ENCODE peak calls at places on chromosome 11, in ten cellular contexts. V is HL-60, R is thoracic aorta, L is psoas muscle, J is fibroblast of lung, S is A549, N is aorta, M is heart left ventricle, O is dorsolateral prefrontal cortex, E is neuronal stem cell. F is an unnamed sample.

GRCh38 chr11:44309483-44310197 is at the start of gene ALX4:
- DNase-seq in V (peak), R (no peak), L (no peak), J (peak), S (peak), N (peak), M (no peak), O (peak), E (no peak), F (peak)

GRCh38 chr11:55726715-55727324 is 46.4 kb upstream of the OR5D13 start:
- DNase-seq in V (no peak), R (no peak), L (no peak), J (no peak), S (peak), N (no peak), M (no peak), O (no peak), E (no peak), F (no peak)

GRCh38 chr11:64674774-64675173 is 48.2 kb downstream of the NRXN2 start:
- DNase-seq in V (no peak), R (no peak), L (no peak), J (no peak), S (no peak), N (no peak), M (no peak), O (no peak), E (no peak), F (no peak)

GRCh38 chr11:33388793-33389525 is 131.8 kb downstream of the HIPK3 start:
- DNase-seq in V (no peak), R (no peak), L (no peak), J (no peak), S (no peak), N (no peak), M (no peak), O (no peak), E (no peak), F (no peak)

GRCh38 chr11:80700386-80700785 is 1259.6 kb upstream of the TENM4 start:
- DNase-seq in V (no peak), R (no peak), L (no peak), J (no peak), S (no peak), N (no peak), M (no peak), O (no peak), E (no peak), F (no peak)

GRCh38 chr11:125397421-125397820 is 98.6 kb downstream of the FEZ1 start:
- DNase-seq in V (no peak), R (no peak), L (no peak), J (no peak), S (no peak), N (peak), M (no peak), O (no peak), E (no peak), F (no peak)

GRCh38 chr11:34840736-34841386 is 75.3 kb downstream of the APIP start:
- DNase-seq in V (peak), R (no peak), L (no peak), J (peak), S (peak), N (no peak), M (no peak), O (no peak), E (no peak), F (no peak)

GRCh38 chr11:124481365-124482323 is 36.1 kb upstream of the OR8B8 start:
- DNase-seq in V (peak), R (no peak), L (no peak), J (peak), S (peak), N (no peak), M (peak), O (peak), E (no peak), F (peak)

GRCh38 chr11:68053981-68054812 is 15.4 kb downstream of the TCIRG1 start:
- DNase-seq in V (peak), R (no peak), L (no peak), J (no peak), S (no peak), N (no peak), M (no peak), O (no peak), E (no peak), F (no peak)

GRCh38 chr11:75350743-75351540 is 519 bp downstream of the ARRB1 start:
- DNase-seq in V (peak), R (no peak), L (peak), J (peak), S (no peak), N (peak), M (peak), O (peak), E (no peak), F (peak)

DNA sequence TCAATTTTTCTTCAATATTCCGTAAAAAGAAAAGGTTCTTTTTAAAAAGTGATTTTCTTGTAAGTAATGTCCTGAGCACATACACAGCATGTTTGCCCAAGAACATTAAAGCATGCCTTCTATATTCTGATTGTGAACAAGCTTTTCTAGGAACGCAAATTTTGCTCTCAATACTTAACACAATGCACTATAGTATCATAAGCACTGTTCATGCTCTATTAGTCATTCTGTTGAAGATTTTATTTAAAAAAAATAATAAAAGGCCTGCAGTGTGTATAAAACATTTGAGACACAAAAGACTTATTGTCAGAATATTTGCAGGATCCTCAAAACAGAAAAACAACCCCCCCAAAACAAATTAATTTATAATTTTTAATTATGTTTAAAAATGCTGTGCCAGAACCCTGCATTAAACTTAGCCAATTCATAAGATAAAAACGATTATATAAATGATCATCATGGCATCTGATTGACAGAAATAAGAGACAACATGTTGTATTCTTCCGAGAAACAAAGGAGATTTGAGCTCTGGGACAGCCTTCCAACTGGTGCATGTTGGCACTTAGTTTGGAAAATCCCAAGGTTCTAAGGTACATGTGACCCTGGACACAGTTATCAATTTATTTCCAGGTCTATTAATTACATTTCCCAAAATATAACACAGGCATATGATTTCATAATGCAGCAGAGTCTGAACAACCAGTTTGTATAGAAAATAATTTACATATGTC is 13.1 kb downstream of the MTMR2 start:
- DNase-seq in V (no peak), R (no peak), L (no peak), J (no peak), S (no peak), N (no peak), M (no peak), O (no peak), E (no peak), F (no peak)
- H3K27ac ChIP-seq in V (no peak), R (no peak), L (no peak), J (no peak), S (no peak), N (no peak), M (no peak), O (peak), E (no peak), F (no peak)

GRCh38 chr11:1751521-1751921 is 1.1 kb upstream of the IFITM10 start:
- DNase-seq in V (no peak), R (no peak), L (no peak), J (no peak), S (no peak), N (peak), M (no peak), O (no peak), E (no peak), F (no peak)
- H3K27ac ChIP-seq in V (no peak), R (peak), L (peak), J (no peak), S (no peak), N (no peak), M (peak), O (peak), E (no peak), F (no peak)

GRCh38 chr11:19201737-19202605 is at the start of gene CSRP3:
- DNase-seq in V (no peak), R (no peak), L (peak), J (peak), S (no peak), N (no peak), M (peak), O (no peak), E (no peak), F (no peak)

GRCh38 chr11:19199037-19199436 is 2.7 kb downstream of the CSRP3 start:
- DNase-seq in V (no peak), R (no peak), L (no peak), J (no peak), S (no peak), N (no peak), M (peak), O (no peak), E (no peak), F (no peak)

GRCh38 chr11:19196458-19196857 is 5.3 kb downstream of the CSRP3 start:
- DNase-seq in V (no peak), R (no peak), L (no peak), J (no peak), S (peak), N (no peak), M (peak), O (no peak), E (no peak), F (no peak)

GRCh38 chr11:19200410-19201201 is 1.2 kb downstream of the CSRP3 start:
- DNase-seq in V (peak), R (no peak), L (peak), J (peak), S (no peak), N (no peak), M (peak), O (no peak), E (no peak), F (no peak)

DNA sequence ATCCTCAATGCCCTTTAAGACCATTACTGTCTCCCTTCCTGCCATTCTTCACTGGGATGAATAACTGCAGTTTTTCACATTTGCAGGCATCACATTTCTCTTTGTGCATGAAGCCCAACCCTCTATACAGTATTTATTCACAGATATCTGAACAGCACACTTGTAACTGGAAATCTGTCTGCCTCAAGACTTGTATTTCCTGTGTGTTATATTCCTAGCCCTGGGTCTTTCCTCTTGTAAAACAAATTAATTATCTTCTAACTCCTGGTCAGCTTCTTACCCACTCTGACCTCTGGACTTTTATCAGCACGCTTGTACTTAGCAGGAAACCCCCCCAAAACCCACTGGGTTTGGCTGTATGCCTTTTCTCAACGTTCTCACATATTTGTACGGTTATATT is 2.0 kb downstream of the CSRP3 start:
- DNase-seq in V (no peak), R (no peak), L (no peak), J (peak), S (no peak), N (no peak), M (no peak), O (no peak), E (no peak), F (no peak)
- H3K27ac ChIP-seq in V (no peak), R (no peak), L (peak), J (no peak), S (no peak), N (no peak), M (peak), O (no peak), E (no peak), F (no peak)

DNA sequence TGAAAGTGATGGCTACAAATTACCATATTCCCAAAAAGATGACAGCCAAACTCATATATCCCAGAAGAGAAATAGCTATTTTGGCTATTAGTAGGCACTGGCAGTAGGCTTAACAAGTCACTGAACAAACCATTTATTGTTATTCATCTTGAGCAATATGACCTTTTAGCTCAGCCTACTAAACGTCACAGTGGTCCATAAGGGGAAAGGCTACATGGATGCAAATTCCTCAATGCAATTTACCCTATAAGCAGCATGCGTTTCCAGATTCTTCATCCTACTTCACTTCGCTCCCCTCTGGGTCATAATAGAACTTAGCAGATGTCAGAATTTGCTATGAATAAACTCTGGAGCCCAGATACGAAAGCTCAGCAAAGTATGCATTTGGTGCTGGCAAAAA is 114.0 kb downstream of the SIK3 start:
- DNase-seq in V (no peak), R (no peak), L (no peak), J (peak), S (no peak), N (no peak), M (no peak), O (no peak), E (no peak), F (no peak)
- H3K27ac ChIP-seq in V (peak), R (peak), L (peak), J (peak), S (no peak), N (peak), M (peak), O (peak), E (no peak), F (no peak)

DNA sequence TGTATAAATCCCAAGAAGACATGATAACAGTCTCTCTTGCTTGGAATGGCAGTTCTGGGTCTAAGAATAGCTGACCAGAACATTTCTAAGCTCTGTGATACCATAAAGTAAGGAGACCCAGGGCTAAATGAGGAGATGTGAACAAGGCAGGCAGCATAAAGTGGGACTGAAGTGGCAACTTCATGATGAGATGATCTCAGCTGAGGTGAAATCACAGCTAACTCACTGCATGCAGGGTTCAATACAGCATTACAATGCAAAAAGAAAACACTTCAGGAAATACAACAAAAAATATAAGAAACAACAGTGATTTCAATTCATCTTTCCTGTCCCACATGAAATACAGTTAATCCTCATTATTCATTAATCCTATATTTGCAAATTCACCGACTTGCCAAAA is 44.6 kb downstream of the MRE11 start:
- DNase-seq in V (no peak), R (no peak), L (no peak), J (no peak), S (no peak), N (no peak), M (no peak), O (no peak), E (no peak), F (no peak)
- H3K27ac ChIP-seq in V (no peak), R (no peak), L (no peak), J (peak), S (peak), N (no peak), M (no peak), O (no peak), E (no peak), F (no peak)

DNA sequence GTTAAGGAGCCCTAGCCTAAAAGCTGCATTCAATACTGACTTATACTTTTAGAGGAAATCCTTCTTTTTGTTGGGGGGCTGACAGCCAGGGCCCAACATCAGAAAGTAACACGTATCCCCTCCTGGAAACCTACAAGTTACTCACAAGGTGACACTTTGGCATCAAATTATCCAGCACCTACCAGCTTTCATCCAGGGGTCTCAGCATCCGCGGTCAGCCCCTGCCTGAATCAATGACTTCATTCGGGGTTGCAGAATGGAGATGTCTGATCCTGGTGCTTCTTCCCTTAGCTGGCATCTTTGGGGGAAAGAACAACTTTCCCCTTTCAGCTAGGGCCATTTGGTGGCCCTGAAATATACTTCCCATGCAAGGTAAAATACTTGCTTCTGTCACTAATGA is 5.3 kb upstream of the NAP1L4 start:
- DNase-seq in V (no peak), R (no peak), L (no peak), J (no peak), S (no peak), N (no peak), M (no peak), O (no peak), E (no peak), F (no peak)
- H3K27ac ChIP-seq in V (no peak), R (no peak), L (no peak), J (no peak), S (no peak), N (no peak), M (no peak), O (peak), E (no peak), F (no peak)

GRCh38 chr11:7436657-7437056 is 48.6 kb upstream of the OLFML1 start:
- DNase-seq in V (peak), R (no peak), L (no peak), J (no peak), S (no peak), N (no peak), M (no peak), O (no peak), E (no peak), F (no peak)

GRCh38 chr11:7437706-7438105 is 47.6 kb upstream of the OLFML1 start:
- DNase-seq in V (no peak), R (no peak), L (no peak), J (peak), S (no peak), N (no peak), M (no peak), O (no peak), E (no peak), F (no peak)

GRCh38 chr11:7439921-7440320 is 45.4 kb upstream of the OLFML1 start:
- DNase-seq in V (no peak), R (no peak), L (no peak), J (no peak), S (no peak), N (no peak), M (no peak), O (no peak), E (no peak), F (no peak)

GRCh38 chr11:7430496-7430895 is 54.8 kb upstream of the OLFML1 start:
- DNase-seq in V (no peak), R (no peak), L (no peak), J (no peak), S (no peak), N (no peak), M (no peak), O (no peak), E (no peak), F (no peak)

GRCh38 chr11:7436146-7436545 is 49.2 kb upstream of the OLFML1 start:
- DNase-seq in V (no peak), R (no peak), L (no peak), J (no peak), S (no peak), N (no peak), M (no peak), O (no peak), E (no peak), F (no peak)
- H3K27ac ChIP-seq in V (no peak), R (no peak), L (no peak), J (no peak), S (no peak), N (no peak), M (no peak), O (no peak), E (no peak), F (no peak)

GRCh38 chr11:7609015-7609414 is 64.3 kb downstream of the CYB5R2 start:
- DNase-seq in V (no peak), R (no peak), L (no peak), J (no peak), S (no peak), N (no peak), M (no peak), O (no peak), E (no peak), F (no peak)
- H3K27ac ChIP-seq in V (no peak), R (peak), L (no peak), J (no peak), S (peak), N (no peak), M (no peak), O (no peak), E (no peak), F (no peak)

F was measured in thyroid gland.